ENCODE peak calls at places on chromosomes 16 and 17, in eight cellular contexts. U is AG04450, I is GM23338, R is cardiac fibroblast, C is lower leg skin, H is uterus, M is choroid plexus epithelial cell, O is mammary epithelial cell. V is an unnamed sample.

GRCh38 chr16:1673424-1674151 is 4.5 kb upstream of the JPT2 start:
- DNase-seq in U (no peak), I (no peak), R (no peak), C (no peak), H (no peak), M (no peak), O (no peak), V (no peak)

GRCh38 chr17:76237859-76238313 is 2.4 kb downstream of the RNF157 start:
- DNase-seq in U (no peak), I (no peak), R (peak), C (no peak), H (no peak), M (no peak), O (no peak), V (no peak)

GRCh38 chr17:1042486-1042885 is 45.6 kb downstream of the TIMM22 start:
- DNase-seq in U (no peak), I (no peak), R (no peak), C (no peak), H (no peak), M (no peak), O (no peak), V (no peak)

GRCh38 chr17:41496803-41497484 is 7.2 kb upstream of the KRT36 start:
- DNase-seq in U (peak), I (peak), R (peak), C (peak), H (peak), M (peak), O (peak), V (no peak)

GRCh38 chr17:61487161-61487654 is 35.0 kb downstream of the TBX4 start:
- DNase-seq in U (no peak), I (no peak), R (no peak), C (no peak), H (no peak), M (no peak), O (no peak), V (no peak)

GRCh38 chr17:74393323-74393942 is 26.1 kb downstream of the GPR142 start:
- DNase-seq in U (no peak), I (no peak), R (no peak), C (no peak), H (no peak), M (no peak), O (no peak), V (no peak)

GRCh38 chr17:55576237-55576998 is 65.2 kb upstream of the SMIM36 start:
- DNase-seq in U (peak), I (no peak), R (peak), C (no peak), H (peak), M (peak), O (peak), V (peak)

GRCh38 chr16:24685539-24686432 is 43.7 kb upstream of the TNRC6A start:
- DNase-seq in U (no peak), I (peak), R (peak), C (no peak), H (peak), M (peak), O (peak), V (peak)

GRCh38 chr17:17942846-17943245 is 29.4 kb downstream of the TOM1L2 start:
- DNase-seq in U (no peak), I (no peak), R (peak), C (no peak), H (no peak), M (peak), O (peak), V (no peak)

GRCh38 chr16:23469814-23470213 is 16.8 kb upstream of the COG7 start:
- DNase-seq in U (no peak), I (no peak), R (peak), C (peak), H (no peak), M (peak), O (peak), V (no peak)

GRCh38 chr16:74275031-74275636 is 21.5 kb upstream of the PSMD7 start:
- DNase-seq in U (no peak), I (peak), R (peak), C (no peak), H (no peak), M (peak), O (no peak), V (peak)

GRCh38 chr16:15907863-15908478 is 19.6 kb upstream of the CEP20 start:
- DNase-seq in U (no peak), I (peak), R (peak), C (no peak), H (no peak), M (peak), O (peak), V (no peak)

DNA sequence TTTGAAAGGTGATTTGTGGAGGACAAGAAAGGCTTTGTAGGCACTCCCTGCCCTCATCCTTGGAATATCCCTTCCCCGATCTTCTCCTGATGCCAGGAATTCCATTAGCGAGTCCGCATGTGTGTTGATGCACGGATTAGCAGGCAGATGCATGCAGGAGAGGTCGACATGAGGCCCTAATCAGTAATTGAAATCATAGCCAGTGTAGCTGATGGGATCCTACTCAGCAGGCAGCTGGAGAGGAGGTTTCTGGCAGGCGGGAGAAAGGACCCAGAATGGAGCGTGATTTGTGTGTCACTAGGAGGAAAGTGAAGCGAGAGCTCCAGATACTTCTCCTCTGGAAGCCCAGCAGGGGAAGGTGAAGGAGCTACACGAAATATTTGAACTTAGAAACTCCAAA is 196.3 kb upstream of the CDH11 start:
- DNase-seq in U (no peak), I (peak), R (no peak), C (no peak), H (no peak), M (peak), O (no peak), V (peak)
- H3K4me3 ChIP-seq in U (no peak), I (peak), R (no peak), C (no peak), H (no peak), M (no peak), O (no peak), V (no peak)

GRCh38 chr16:78499399-78499798 is 399.9 kb downstream of the WWOX start:
- DNase-seq in U (no peak), I (no peak), R (no peak), C (peak), H (no peak), M (no peak), O (no peak), V (no peak)
- TF ChIP-seq CTCF in U (no peak), I (no peak), R (no peak), C (no peak), H (no peak), M (no peak), O (no peak), V (no peak)

GRCh38 chr17:14737984-14738651 is 437.2 kb downstream of the HS3ST3B1 start:
- DNase-seq in U (peak), I (peak), R (peak), C (peak), H (no peak), M (peak), O (peak), V (peak)
- H3K4me3 ChIP-seq in U (no peak), I (no peak), R (no peak), C (no peak), H (no peak), M (no peak), O (no peak), V (no peak)

GRCh38 chr16:85515319-85515745 is 97.8 kb upstream of the GSE1 start:
- DNase-seq in U (no peak), I (no peak), R (no peak), C (no peak), H (no peak), M (no peak), O (no peak), V (no peak)
- TF ChIP-seq CTCF in U (no peak), I (no peak), R (no peak), C (no peak), H (no peak), M (no peak), O (no peak), V (no peak)

GRCh38 chr16:14485811-14486519 is 144.1 kb downstream of the PARN start:
- DNase-seq in U (no peak), I (no peak), R (no peak), C (no peak), H (no peak), M (no peak), O (no peak), V (no peak)

GRCh38 chr16:14489460-14489859 is 140.6 kb downstream of the PARN start:
- DNase-seq in U (no peak), I (peak), R (no peak), C (no peak), H (no peak), M (peak), O (no peak), V (no peak)

GRCh38 chr16:14485131-14485551 is 144.9 kb downstream of the PARN start:
- DNase-seq in U (no peak), I (no peak), R (no peak), C (no peak), H (no peak), M (peak), O (no peak), V (no peak)

GRCh38 chr16:14486520-14487303 is 143.3 kb downstream of the PARN start:
- DNase-seq in U (peak), I (peak), R (peak), C (peak), H (peak), M (peak), O (peak), V (peak)

DNA sequence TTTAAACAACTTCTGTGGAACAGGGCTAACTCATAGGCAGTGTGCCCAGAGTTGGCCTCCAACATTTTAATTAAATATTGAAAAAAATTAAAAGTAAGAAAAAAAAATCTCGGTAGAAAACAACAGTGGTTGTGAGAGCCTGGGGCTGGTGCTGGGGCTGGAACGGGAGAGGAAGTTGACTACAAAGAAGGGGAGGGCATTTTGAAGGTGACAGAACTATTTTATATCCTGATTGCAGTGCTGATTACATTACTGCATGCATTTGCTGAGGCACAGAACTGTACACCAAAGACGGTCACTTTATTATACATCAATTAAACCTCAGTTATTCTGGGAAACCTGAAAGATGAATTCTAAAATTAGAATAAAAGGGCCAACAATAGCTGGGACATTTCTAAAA is 142.5 kb downstream of the PARN start:
- DNase-seq in U (no peak), I (no peak), R (no peak), C (no peak), H (no peak), M (no peak), O (no peak), V (no peak)
- H3K4me3 ChIP-seq in U (peak), I (no peak), R (peak), C (no peak), H (no peak), M (no peak), O (no peak), V (peak)

GRCh38 chr17:51612692-51613091 is 352.3 kb downstream of the UTP18 start:
- DNase-seq in U (no peak), I (no peak), R (no peak), C (no peak), H (no peak), M (no peak), O (no peak), V (no peak)
- TF ChIP-seq CTCF in U (no peak), I (no peak), R (no peak), C (no peak), H (no peak), M (no peak), O (no peak), V (no peak)

GRCh38 chr16:46748775-46749705 is 896 bp upstream of the MYLK3 start:
- DNase-seq in U (no peak), I (no peak), R (no peak), C (no peak), H (no peak), M (no peak), O (no peak), V (no peak)
- H3K4me3 ChIP-seq in U (no peak), I (no peak), R (no peak), C (no peak), H (no peak), M (no peak), O (no peak), V (no peak)